ENCODE peak calls at places on chromosomes 1 and 21, in five cellular contexts. One of them, this sample, is unnamed.

GRCh38 chr1:48675251-48675650 is 101.4 kb downstream of the BEND5 start:
- DNase-seq in HL-60: no peak
- DNase-seq in keratinocyte: no peak
- DNase-seq in spleen: no peak
- DNase-seq in fibroblast of lung: no peak
- DNase-seq in this sample: no peak

GRCh38 chr21:28554660-28555475 is 437.8 kb downstream of the LTN1 start:
- DNase-seq in spleen: no peak
- DNase-seq in HL-60: no peak
- DNase-seq in keratinocyte: no peak
- DNase-seq in fibroblast of lung: no peak
- DNase-seq in this sample: no peak

GRCh38 chr1:40630488-40631223 is 34.8 kb downstream of the RIMS3 start:
- DNase-seq in spleen: no peak
- DNase-seq in HL-60: no peak
- DNase-seq in fibroblast of lung: peak
- DNase-seq in keratinocyte: no peak
- DNase-seq in this sample: no peak

GRCh38 chr1:6912507-6912906 is 127.3 kb downstream of the CAMTA1 start:
- DNase-seq in keratinocyte: no peak
- DNase-seq in HL-60: no peak
- DNase-seq in fibroblast of lung: no peak
- DNase-seq in spleen: no peak
- DNase-seq in this sample: no peak

GRCh38 chr1:212504171-212504803 is 71.6 kb downstream of the NENF start:
- DNase-seq in keratinocyte: no peak
- DNase-seq in spleen: no peak
- DNase-seq in fibroblast of lung: no peak
- DNase-seq in HL-60: no peak
- DNase-seq in this sample: no peak

GRCh38 chr1:213512316-213512715 is 461.3 kb downstream of the RPS6KC1 start:
- DNase-seq in keratinocyte: no peak
- DNase-seq in spleen: no peak
- DNase-seq in HL-60: no peak
- DNase-seq in fibroblast of lung: no peak
- DNase-seq in this sample: no peak

GRCh38 chr1:2311184-2312032 is 79.9 kb downstream of the MORN1 start:
- DNase-seq in spleen: peak
- DNase-seq in HL-60: no peak
- DNase-seq in fibroblast of lung: peak
- DNase-seq in keratinocyte: no peak
- DNase-seq in this sample: peak

GRCh38 chr1:153958961-153959260 is 499 bp upstream of the CRTC2 start:
- DNase-seq in HL-60: no peak
- DNase-seq in keratinocyte: no peak
- DNase-seq in fibroblast of lung: no peak
- DNase-seq in spleen: peak
- DNase-seq in this sample: no peak

GRCh38 chr1:89699451-89699986 is 66.6 kb downstream of the LRRC8C start:
- DNase-seq in keratinocyte: no peak
- DNase-seq in HL-60: no peak
- DNase-seq in spleen: no peak
- DNase-seq in fibroblast of lung: no peak
- DNase-seq in this sample: no peak

GRCh38 chr21:36087362-36088138 is 17.7 kb downstream of the CBR1 start:
- DNase-seq in keratinocyte: no peak
- DNase-seq in spleen: no peak
- DNase-seq in HL-60: no peak
- DNase-seq in fibroblast of lung: no peak
- DNase-seq in this sample: no peak

GRCh38 chr1:156860639-156861423 is at the start of gene NTRK1:
- DNase-seq in spleen: no peak
- DNase-seq in keratinocyte: no peak
- DNase-seq in fibroblast of lung: peak
- DNase-seq in HL-60: no peak
- DNase-seq in this sample: peak

GRCh38 chr1:101122452-101123166 is 97.0 kb upstream of the DPH5 start:
- DNase-seq in fibroblast of lung: no peak
- DNase-seq in spleen: no peak
- DNase-seq in keratinocyte: no peak
- DNase-seq in HL-60: no peak
- DNase-seq in this sample: no peak

GRCh38 chr1:158146165-158146564 is 34.5 kb upstream of the CD1D start:
- DNase-seq in keratinocyte: peak
- DNase-seq in fibroblast of lung: peak
- DNase-seq in spleen: no peak
- DNase-seq in HL-60: no peak
- DNase-seq in this sample: no peak

GRCh38 chr1:1833916-1834325 is 55.7 kb upstream of the NADK start:
- DNase-seq in spleen: peak
- DNase-seq in HL-60: no peak
- DNase-seq in keratinocyte: no peak
- DNase-seq in fibroblast of lung: no peak
- DNase-seq in this sample: no peak

GRCh38 chr1:67850611-67851075 is 17.4 kb upstream of the GNG12 start:
- DNase-seq in keratinocyte: no peak
- DNase-seq in spleen: no peak
- DNase-seq in fibroblast of lung: peak
- DNase-seq in HL-60: no peak
- DNase-seq in this sample: peak

GRCh38 chr1:55322842-55323241 is 107.7 kb upstream of the USP24 start:
- DNase-seq in HL-60: no peak
- DNase-seq in spleen: no peak
- DNase-seq in fibroblast of lung: no peak
- DNase-seq in keratinocyte: no peak
- DNase-seq in this sample: no peak

GRCh38 chr1:203126151-203126865 is 1.2 kb upstream of the ADORA1 start:
- DNase-seq in HL-60: no peak
- DNase-seq in spleen: peak
- DNase-seq in fibroblast of lung: peak
- DNase-seq in keratinocyte: no peak
- DNase-seq in this sample: no peak

GRCh38 chr1:5746611-5747427 is 245.4 kb downstream of the NPHP4 start:
- DNase-seq in fibroblast of lung: no peak
- DNase-seq in spleen: peak
- DNase-seq in HL-60: no peak
- DNase-seq in keratinocyte: no peak
- DNase-seq in this sample: no peak

GRCh38 chr21:33587792-33588484 is 546 bp downstream of the DONSON start:
- DNase-seq in fibroblast of lung: peak
- DNase-seq in HL-60: no peak
- DNase-seq in spleen: no peak
- DNase-seq in keratinocyte: no peak
- DNase-seq in this sample: peak

GRCh38 chr1:33137800-33138199 is 44.0 kb downstream of the TRIM62 start:
- DNase-seq in keratinocyte: no peak
- DNase-seq in spleen: no peak
- DNase-seq in HL-60: no peak
- DNase-seq in fibroblast of lung: peak
- DNase-seq in this sample: peak

GRCh38 chr1:183777359-183777758 is 27.6 kb upstream of the RGL1 start:
- DNase-seq in spleen: no peak
- DNase-seq in keratinocyte: no peak
- DNase-seq in HL-60: no peak
- DNase-seq in fibroblast of lung: peak
- DNase-seq in this sample: no peak

GRCh38 chr1:28126778-28127430 is 38.5 kb upstream of the EYA3 start:
- DNase-seq in keratinocyte: no peak
- DNase-seq in HL-60: peak
- DNase-seq in spleen: no peak
- DNase-seq in fibroblast of lung: no peak
- DNase-seq in this sample: no peak

GRCh38 chr21:35988396-35989140 is 71.8 kb downstream of the SETD4 start:
- DNase-seq in HL-60: peak
- DNase-seq in spleen: no peak
- DNase-seq in keratinocyte: no peak
- DNase-seq in fibroblast of lung: no peak
- DNase-seq in this sample: no peak

GRCh38 chr1:208979776-208980175 is 603.7 kb upstream of the CAMK1G start:
- DNase-seq in fibroblast of lung: no peak
- DNase-seq in HL-60: no peak
- DNase-seq in keratinocyte: no peak
- DNase-seq in spleen: no peak
- DNase-seq in this sample: no peak

GRCh38 chr1:26539722-26540121 is 10.2 kb downstream of the RPS6KA1 start:
- DNase-seq in fibroblast of lung: no peak
- DNase-seq in keratinocyte: no peak
- DNase-seq in HL-60: no peak
- DNase-seq in spleen: no peak
- DNase-seq in this sample: no peak
- H3K27ac ChIP-seq in fibroblast of lung: no peak
- H3K27ac ChIP-seq in keratinocyte: no peak
- H3K27ac ChIP-seq in HL-60: peak
- H3K27ac ChIP-seq in spleen: peak
- H3K27ac ChIP-seq in this sample: no peak

DNA sequence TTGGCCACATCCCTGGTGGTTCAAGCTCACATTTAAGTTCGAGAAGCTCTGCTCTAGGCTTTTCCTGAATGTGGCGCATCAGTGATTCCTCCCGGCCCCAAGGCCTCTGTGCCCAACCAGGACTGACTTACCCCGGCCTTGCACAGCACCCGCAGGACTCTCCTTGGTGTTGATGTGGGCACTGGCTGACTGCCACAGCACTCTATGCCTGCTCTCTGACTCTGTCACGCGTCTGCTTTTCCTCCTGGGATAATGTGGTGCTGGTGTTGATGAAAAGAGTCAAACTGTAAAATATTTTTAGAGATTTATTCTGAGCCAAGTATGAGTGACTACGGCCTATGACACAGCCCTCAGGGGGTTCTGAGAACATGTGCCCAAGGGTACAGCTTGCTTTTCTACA is 15.4 kb upstream of the SLC2A5 start:
- DNase-seq in fibroblast of lung: no peak
- DNase-seq in HL-60: no peak
- DNase-seq in keratinocyte: no peak
- DNase-seq in spleen: no peak
- DNase-seq in this sample: no peak
- TF ChIP-seq CTCF in fibroblast of lung: no peak
- TF ChIP-seq CTCF in HL-60: no peak
- TF ChIP-seq CTCF in keratinocyte: no peak
- TF ChIP-seq CTCF in spleen: no peak
- TF ChIP-seq CTCF in this sample: no peak

DNA sequence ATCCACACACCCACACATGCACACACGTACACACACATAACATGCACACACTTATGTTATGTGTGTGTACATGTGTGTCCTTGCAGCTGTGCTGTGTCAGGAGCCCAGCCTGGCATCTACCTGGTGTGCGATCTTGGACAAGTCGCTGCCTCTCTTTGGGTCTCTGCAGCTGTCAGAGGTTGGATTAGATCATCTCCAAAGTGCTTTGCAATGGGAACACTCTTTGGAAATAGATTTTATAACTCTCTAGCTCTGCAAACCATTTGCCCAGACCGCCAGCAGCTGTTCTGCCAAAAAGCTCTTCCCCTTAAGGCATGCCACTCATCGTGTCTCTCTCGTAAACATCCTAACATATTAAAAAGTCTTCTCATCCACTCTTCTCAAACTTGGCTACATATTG is 4.7 kb downstream of the PKP1 start:
- DNase-seq in fibroblast of lung: no peak
- DNase-seq in HL-60: no peak
- DNase-seq in spleen: peak
- DNase-seq in keratinocyte: no peak
- DNase-seq in this sample: no peak
- H3K4me3 ChIP-seq in fibroblast of lung: no peak
- H3K4me3 ChIP-seq in HL-60: no peak
- H3K4me3 ChIP-seq in spleen: no peak
- H3K4me3 ChIP-seq in keratinocyte: peak
- H3K4me3 ChIP-seq in this sample: no peak

GRCh38 chr1:235368428-235368827 is 1.2 kb downstream of the TBCE start:
- DNase-seq in fibroblast of lung: no peak
- DNase-seq in keratinocyte: no peak
- DNase-seq in spleen: no peak
- DNase-seq in HL-60: no peak
- DNase-seq in this sample: no peak
- H3K27ac ChIP-seq in fibroblast of lung: no peak
- H3K27ac ChIP-seq in keratinocyte: peak
- H3K27ac ChIP-seq in spleen: peak
- H3K27ac ChIP-seq in HL-60: no peak
- H3K27ac ChIP-seq in this sample: no peak

GRCh38 chr21:46119565-46120271 is 21.8 kb downstream of the COL6A2 start:
- DNase-seq in keratinocyte: no peak
- DNase-seq in fibroblast of lung: no peak
- DNase-seq in spleen: peak
- DNase-seq in HL-60: no peak
- DNase-seq in this sample: no peak

GRCh38 chr21:46122758-46123683 is 25.1 kb downstream of the COL6A2 start:
- DNase-seq in fibroblast of lung: no peak
- DNase-seq in keratinocyte: no peak
- DNase-seq in HL-60: no peak
- DNase-seq in spleen: peak
- DNase-seq in this sample: no peak

GRCh38 chr21:46122241-46122671 is 24.3 kb downstream of the COL6A2 start:
- DNase-seq in spleen: peak
- DNase-seq in HL-60: no peak
- DNase-seq in keratinocyte: no peak
- DNase-seq in fibroblast of lung: peak
- DNase-seq in this sample: no peak

GRCh38 chr21:46120301-46121285 is 22.7 kb downstream of the COL6A2 start:
- DNase-seq in spleen: peak
- DNase-seq in keratinocyte: no peak
- DNase-seq in fibroblast of lung: no peak
- DNase-seq in HL-60: no peak
- DNase-seq in this sample: peak

GRCh38 chr21:46121286-46122221 is 23.6 kb downstream of the COL6A2 start:
- DNase-seq in fibroblast of lung: no peak
- DNase-seq in spleen: peak
- DNase-seq in HL-60: no peak
- DNase-seq in keratinocyte: no peak
- DNase-seq in this sample: no peak
- TF ChIP-seq CTCF in fibroblast of lung: no peak
- TF ChIP-seq CTCF in spleen: no peak
- TF ChIP-seq CTCF in HL-60: no peak
- TF ChIP-seq CTCF in keratinocyte: no peak
- TF ChIP-seq CTCF in this sample: no peak

GRCh38 chr1:62318320-62318755 is 896 bp downstream of the KANK4 start:
- DNase-seq in keratinocyte: no peak
- DNase-seq in spleen: no peak
- DNase-seq in HL-60: no peak
- DNase-seq in fibroblast of lung: no peak
- DNase-seq in this sample: no peak
- H3K4me3 ChIP-seq in keratinocyte: no peak
- H3K4me3 ChIP-seq in spleen: no peak
- H3K4me3 ChIP-seq in HL-60: no peak
- H3K4me3 ChIP-seq in fibroblast of lung: no peak
- H3K4me3 ChIP-seq in this sample: peak

GRCh38 chr1:219066098-219066497 is 107.6 kb upstream of the LYPLAL1 start:
- DNase-seq in fibroblast of lung: no peak
- DNase-seq in HL-60: no peak
- DNase-seq in spleen: no peak
- DNase-seq in keratinocyte: no peak
- DNase-seq in this sample: no peak
- H3K27ac ChIP-seq in fibroblast of lung: no peak
- H3K27ac ChIP-seq in HL-60: no peak
- H3K27ac ChIP-seq in spleen: no peak
- H3K27ac ChIP-seq in keratinocyte: peak
- H3K27ac ChIP-seq in this sample: no peak